ENCODE peak calls at places on chromosomes 6 and 20, in eight cellular contexts. F is foreskin fibroblast, S is astrocyte, Y is fibroblast of lung, I is esophagus muscularis mucosa, T is colonic mucosa, C is astrocyte of the spinal cord, U is stomach. W is an unnamed sample.

GRCh38 chr6:12592634-12593033 is 123.9 kb upstream of the PHACTR1 start:
- DNase-seq in F (peak; percentile 22), S (no peak), Y (no peak), I (no peak), T (no peak), C (no peak), U (no peak), W (no peak)

GRCh38 chr6:116376149-116376548 is 5.4 kb downstream of the DSE start:
- DNase-seq in F (no peak), S (no peak), Y (no peak), I (no peak), T (no peak), C (no peak), U (no peak), W (no peak)

GRCh38 chr20:14553774-14554524 is 216.5 kb upstream of the FLRT3 start:
- DNase-seq in F (no peak), S (peak; percentile 14), Y (peak; percentile 55), I (no peak), T (no peak), C (peak; percentile 2), U (no peak), W (no peak)

GRCh38 chr6:119658917-119659316 is 309.4 kb upstream of the MAN1A1 start:
- DNase-seq in F (no peak), S (no peak), Y (no peak), I (no peak), T (no peak), C (no peak), U (no peak), W (no peak)

GRCh38 chr20:56359212-56360132 is 698 bp downstream of the FAM210B start:
- DNase-seq in F (peak; percentile 64), S (peak; percentile 73), Y (peak; percentile 73), I (no peak), T (peak; percentile 40), C (peak; percentile 76), U (peak; percentile 38), W (no peak)

GRCh38 chr20:47397652-47398301 is 41.3 kb upstream of the ZMYND8 start:
- DNase-seq in F (no peak), S (no peak), Y (no peak), I (no peak), T (no peak), C (no peak), U (no peak), W (no peak)

GRCh38 chr20:58342104-58342945 is 32.8 kb downstream of the RAB22A start:
- DNase-seq in F (peak; percentile 47), S (peak; percentile 71), Y (peak; percentile 19), I (no peak), T (no peak), C (peak; percentile 57), U (no peak), W (no peak)

GRCh38 chr6:13453771-13454251 is 33.6 kb downstream of the GFOD1 start:
- DNase-seq in F (no peak), S (peak; percentile 50), Y (peak; percentile 27), I (no peak), T (no peak), C (peak; percentile 33), U (no peak), W (no peak)

GRCh38 chr20:3687655-3688054 is 5.8 kb upstream of the ADAM33 start:
- DNase-seq in F (no peak), S (peak; percentile 47), Y (peak; percentile 72), I (no peak), T (no peak), C (peak; percentile 63), U (no peak), W (no peak)

GRCh38 chr6:1423578-1423977 is 34.2 kb downstream of the FOXF2 start:
- DNase-seq in F (no peak), S (no peak), Y (no peak), I (no peak), T (no peak), C (no peak), U (no peak), W (no peak)

GRCh38 chr20:19809487-19809886 is 51.4 kb downstream of the RIN2 start:
- DNase-seq in F (no peak), S (no peak), Y (no peak), I (no peak), T (no peak), C (peak; percentile 25), U (no peak), W (no peak)

GRCh38 chr20:3744806-3745685 is 12.6 kb downstream of the HSPA12B start:
- DNase-seq in F (no peak), S (peak; percentile 31), Y (no peak), I (no peak), T (peak; percentile 70), C (peak; percentile 59), U (peak; percentile 80), W (no peak)

GRCh38 chr6:30842754-30843610 is 41.3 kb upstream of the DDR1 start:
- DNase-seq in F (no peak), S (no peak), Y (no peak), I (no peak), T (no peak), C (no peak), U (no peak), W (no peak)

GRCh38 chr6:44653761-44654218 is 266.3 kb downstream of the CDC5L start:
- DNase-seq in F (no peak), S (peak; percentile 90), Y (peak; percentile 63), I (no peak), T (no peak), C (peak; percentile 79), U (no peak), W (no peak)

GRCh38 chr6:147285087-147285855 is 81.1 kb downstream of the STXBP5 start:
- DNase-seq in F (peak; percentile 25), S (peak; percentile 50), Y (peak; percentile 82), I (no peak), T (no peak), C (peak; percentile 73), U (no peak), W (peak; percentile 20)

GRCh38 chr6:7726416-7727149 is 684 bp downstream of the BMP6 start:
- DNase-seq in F (no peak), S (no peak), Y (no peak), I (peak; percentile 87), T (no peak), C (no peak), U (no peak), W (no peak)

GRCh38 chr20:23920936-23921335 is 41.4 kb upstream of the CST5 start:
- DNase-seq in F (no peak), S (no peak), Y (no peak), I (peak; percentile 91), T (no peak), C (no peak), U (no peak), W (no peak)

GRCh38 chr6:125798734-125799510 is 8.2 kb downstream of the NCOA7 start:
- DNase-seq in F (no peak), S (peak; percentile 83), Y (no peak), I (no peak), T (no peak), C (no peak), U (no peak), W (no peak)

GRCh38 chr20:24337074-24337473 is 132.4 kb upstream of the SYNDIG1 start:
- DNase-seq in F (peak; percentile 91), S (peak; percentile 20), Y (peak; percentile 24), I (no peak), T (no peak), C (peak; percentile 80), U (no peak), W (peak; percentile 46)

GRCh38 chr6:158799051-158799792 is 19.9 kb downstream of the EZR start:
- DNase-seq in F (no peak), S (peak; percentile 64), Y (peak; percentile 67), I (no peak), T (peak; percentile 70), C (peak; percentile 46), U (peak; percentile 73), W (peak; percentile 28)
- TF ChIP-seq CTCF in F (no peak), S (peak; percentile 22), Y (no peak), I (no peak), T (no peak), C (peak; percentile 14), U (no peak), W (no peak)

DNA sequence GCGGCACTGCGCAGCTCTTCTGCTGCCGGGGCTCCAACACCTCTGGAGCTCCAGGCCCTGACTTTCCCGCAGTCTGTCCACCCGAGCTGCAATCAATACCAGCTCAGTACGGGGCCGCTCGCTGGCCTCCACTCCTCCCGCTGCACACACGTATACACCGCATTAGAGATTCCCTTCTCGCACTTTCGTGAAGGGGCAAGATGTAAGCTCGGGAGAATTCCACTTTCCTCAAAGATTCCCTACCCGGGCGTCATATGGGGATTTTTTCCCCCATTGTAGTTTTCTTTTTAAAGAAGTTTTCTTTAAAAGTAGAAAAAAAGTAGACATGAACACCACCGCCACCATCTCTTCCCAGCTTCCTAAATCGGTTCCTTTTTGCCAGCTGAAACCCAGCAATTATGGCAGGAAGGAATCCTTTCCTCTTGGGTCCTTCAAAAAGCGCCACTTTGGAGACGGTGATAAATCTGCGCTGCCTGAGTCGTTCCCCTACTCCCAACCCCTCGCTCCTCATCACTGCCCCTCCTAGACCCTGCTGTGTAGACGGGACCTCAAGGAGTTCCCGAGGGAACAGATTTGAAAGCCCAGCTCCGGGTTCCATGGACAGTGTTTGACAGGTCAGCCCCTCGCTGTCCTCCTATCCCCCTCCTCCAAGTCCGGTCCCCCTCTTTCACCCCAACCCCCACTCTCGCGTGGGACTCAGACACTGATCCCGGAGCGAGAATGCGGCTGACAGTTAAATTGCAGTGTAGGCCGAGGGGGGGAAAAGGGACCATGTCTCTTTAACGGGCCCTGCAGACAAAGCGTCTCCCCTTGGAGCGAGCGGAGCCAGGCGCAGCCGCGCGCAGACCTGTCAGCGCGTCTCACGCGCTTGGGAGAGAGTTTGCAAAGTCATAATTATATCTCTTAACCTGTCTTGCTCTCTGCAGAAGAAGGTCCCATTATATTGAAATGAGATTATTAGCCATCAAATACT is 39.5 kb downstream of the NCR2 start:
- DNase-seq in F (no peak), S (no peak), Y (no peak), I (peak; percentile 87), T (no peak), C (no peak), U (no peak), W (no peak)
- H3K4me3 ChIP-seq in F (no peak overlapping the region), S (no peak overlapping the region), Y (no peak overlapping the region), I (no peak overlapping the region), T (no peak overlapping the region), C (no peak overlapping the region), U (no peak overlapping the region), W (no peak overlapping the region)

DNA sequence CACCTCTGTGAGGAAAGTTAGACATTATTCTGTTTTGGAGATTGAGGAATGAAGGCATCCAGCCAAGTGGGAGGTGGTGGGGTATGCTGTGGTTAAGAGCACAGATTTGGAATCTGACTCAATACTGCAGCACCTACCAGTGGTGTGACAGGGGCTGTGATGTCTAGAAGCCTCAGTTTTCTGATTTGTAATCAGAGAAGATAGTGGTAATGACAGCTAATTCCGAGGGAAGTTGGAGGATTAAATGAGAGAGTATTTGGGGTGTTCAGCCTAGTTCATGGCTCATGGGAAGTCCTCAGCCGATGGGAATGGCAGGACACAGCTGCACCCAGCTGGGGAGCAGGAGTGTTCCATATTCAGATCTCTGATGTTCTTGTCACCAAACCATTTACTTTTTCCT is 9.2 kb downstream of the SLC9A8 start:
- DNase-seq in F (peak; percentile 28), S (peak; percentile 72), Y (peak; percentile 62), I (no peak), T (no peak), C (peak; percentile 52), U (no peak), W (no peak)
- TF ChIP-seq CTCF in F (peak; percentile 37), S (peak; percentile 20), Y (peak; percentile 48), I (no peak), T (no peak), C (peak; percentile 41), U (no peak), W (peak; percentile 65)

DNA sequence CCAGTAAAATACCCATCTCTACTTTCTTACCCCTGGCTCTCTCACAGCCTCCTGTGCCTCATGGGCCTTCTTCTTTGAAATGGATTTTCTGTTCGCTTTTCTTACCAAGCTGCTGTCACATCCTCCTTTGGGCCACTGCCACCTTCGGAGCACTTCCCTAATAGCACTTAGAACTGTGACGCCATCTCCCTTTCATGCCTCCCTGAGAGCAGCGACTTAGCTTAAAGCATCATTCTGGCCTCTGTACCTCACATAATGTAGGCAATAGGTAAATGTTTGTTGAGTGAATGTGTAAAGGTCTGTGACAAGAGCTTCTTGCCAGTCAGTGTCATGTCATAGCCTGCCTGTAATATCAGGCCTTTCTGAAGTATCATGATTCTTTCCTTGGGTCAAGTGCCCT is 78.8 kb downstream of the ADGRG6 start:
- DNase-seq in F (no peak), S (no peak), Y (no peak), I (no peak), T (no peak), C (no peak), U (no peak), W (no peak)
- H3K4me3 ChIP-seq in F (no peak overlapping the region), S (no peak overlapping the region), Y (no peak overlapping the region), I (no peak overlapping the region), T (no peak overlapping the region), C (no peak overlapping the region), U (no peak overlapping the region), W (no peak overlapping the region)